ENCODE peak calls at places on chromosomes 16 and 17, in eight cellular contexts. One of them, this sample, is unnamed.

GRCh38 chr16:86761117-86761971 is 183.0 kb downstream of the FOXL1 start:
- DNase-seq in HTR-8/SVneo: peak; percentile 65
- DNase-seq in cardiac fibroblast: peak; percentile 82
- DNase-seq in stimulated activated naive CD8-positive, alpha-beta T cell treated with anti-CD3 and anti-CD28 coated beads, Interleukin-15, amount 100 ng/mL, for 72 hours: peak; percentile 47
- DNase-seq in A549: peak; percentile 62
- DNase-seq in stimulated activated CD8-positive, alpha-beta memory T cell treated with anti-CD3 and anti-CD28 coated beads, Interleukin-12 subunit alpha, Interleukin-12 subunit beta, amount 100 ng/mL, for 4 hours: no peak
- DNase-seq in ACHN: peak; percentile 71
- DNase-seq in uterus: no peak
- DNase-seq in this sample: peak; percentile 59

GRCh38 chr16:48583075-48584065 is 26.6 kb downstream of the N4BP1 start:
- DNase-seq in HTR-8/SVneo: no peak
- DNase-seq in cardiac fibroblast: peak; percentile 38
- DNase-seq in stimulated activated naive CD8-positive, alpha-beta T cell treated with anti-CD3 and anti-CD28 coated beads, Interleukin-15, amount 100 ng/mL, for 72 hours: no peak
- DNase-seq in A549: no peak
- DNase-seq in stimulated activated CD8-positive, alpha-beta memory T cell treated with anti-CD3 and anti-CD28 coated beads, Interleukin-12 subunit alpha, Interleukin-12 subunit beta, amount 100 ng/mL, for 4 hours: no peak
- DNase-seq in ACHN: no peak
- DNase-seq in uterus: no peak
- DNase-seq in this sample: no peak

GRCh38 chr17:79834575-79835469 is 4.4 kb downstream of the CBX4 start:
- DNase-seq in HTR-8/SVneo: no peak
- DNase-seq in cardiac fibroblast: no peak
- DNase-seq in stimulated activated naive CD8-positive, alpha-beta T cell treated with anti-CD3 and anti-CD28 coated beads, Interleukin-15, amount 100 ng/mL, for 72 hours: no peak
- DNase-seq in A549: no peak
- DNase-seq in stimulated activated CD8-positive, alpha-beta memory T cell treated with anti-CD3 and anti-CD28 coated beads, Interleukin-12 subunit alpha, Interleukin-12 subunit beta, amount 100 ng/mL, for 4 hours: no peak
- DNase-seq in ACHN: peak; percentile 31
- DNase-seq in uterus: no peak
- DNase-seq in this sample: no peak

GRCh38 chr16:17470871-17471744 is at the start of gene XYLT1:
- DNase-seq in HTR-8/SVneo: no peak
- DNase-seq in cardiac fibroblast: peak; percentile 97
- DNase-seq in stimulated activated naive CD8-positive, alpha-beta T cell treated with anti-CD3 and anti-CD28 coated beads, Interleukin-15, amount 100 ng/mL, for 72 hours: no peak
- DNase-seq in A549: peak; percentile 25
- DNase-seq in stimulated activated CD8-positive, alpha-beta memory T cell treated with anti-CD3 and anti-CD28 coated beads, Interleukin-12 subunit alpha, Interleukin-12 subunit beta, amount 100 ng/mL, for 4 hours: no peak
- DNase-seq in ACHN: peak; percentile 7
- DNase-seq in uterus: peak; percentile 90
- DNase-seq in this sample: peak; percentile 62

GRCh38 chr16:4945560-4946502 is 8.9 kb upstream of the PPL start:
- DNase-seq in HTR-8/SVneo: peak; percentile 79
- DNase-seq in cardiac fibroblast: peak; percentile 18
- DNase-seq in stimulated activated naive CD8-positive, alpha-beta T cell treated with anti-CD3 and anti-CD28 coated beads, Interleukin-15, amount 100 ng/mL, for 72 hours: no peak
- DNase-seq in A549: peak; percentile 74
- DNase-seq in stimulated activated CD8-positive, alpha-beta memory T cell treated with anti-CD3 and anti-CD28 coated beads, Interleukin-12 subunit alpha, Interleukin-12 subunit beta, amount 100 ng/mL, for 4 hours: no peak
- DNase-seq in ACHN: peak; percentile 78
- DNase-seq in uterus: peak; percentile 53
- DNase-seq in this sample: peak; percentile 83

GRCh38 chr17:48052956-48053757 is 5.0 kb downstream of the NFE2L1 start:
- DNase-seq in HTR-8/SVneo: no peak
- DNase-seq in cardiac fibroblast: peak; percentile 50
- DNase-seq in stimulated activated naive CD8-positive, alpha-beta T cell treated with anti-CD3 and anti-CD28 coated beads, Interleukin-15, amount 100 ng/mL, for 72 hours: no peak
- DNase-seq in A549: no peak
- DNase-seq in stimulated activated CD8-positive, alpha-beta memory T cell treated with anti-CD3 and anti-CD28 coated beads, Interleukin-12 subunit alpha, Interleukin-12 subunit beta, amount 100 ng/mL, for 4 hours: no peak
- DNase-seq in ACHN: no peak
- DNase-seq in uterus: peak; percentile 83
- DNase-seq in this sample: no peak

GRCh38 chr17:19016881-19017280 is 12.3 kb upstream of the FAM83G start:
- DNase-seq in HTR-8/SVneo: no peak
- DNase-seq in cardiac fibroblast: no peak
- DNase-seq in stimulated activated naive CD8-positive, alpha-beta T cell treated with anti-CD3 and anti-CD28 coated beads, Interleukin-15, amount 100 ng/mL, for 72 hours: no peak
- DNase-seq in A549: no peak
- DNase-seq in stimulated activated CD8-positive, alpha-beta memory T cell treated with anti-CD3 and anti-CD28 coated beads, Interleukin-12 subunit alpha, Interleukin-12 subunit beta, amount 100 ng/mL, for 4 hours: no peak
- DNase-seq in ACHN: no peak
- DNase-seq in uterus: no peak
- DNase-seq in this sample: peak; percentile 57

GRCh38 chr17:59848778-59849177 is 44.0 kb downstream of the TUBD1 start:
- DNase-seq in HTR-8/SVneo: no peak
- DNase-seq in cardiac fibroblast: peak; percentile 77
- DNase-seq in stimulated activated naive CD8-positive, alpha-beta T cell treated with anti-CD3 and anti-CD28 coated beads, Interleukin-15, amount 100 ng/mL, for 72 hours: peak; percentile 88
- DNase-seq in A549: no peak
- DNase-seq in stimulated activated CD8-positive, alpha-beta memory T cell treated with anti-CD3 and anti-CD28 coated beads, Interleukin-12 subunit alpha, Interleukin-12 subunit beta, amount 100 ng/mL, for 4 hours: no peak
- DNase-seq in ACHN: no peak
- DNase-seq in uterus: peak; percentile 74
- DNase-seq in this sample: peak; percentile 92

GRCh38 chr17:67194134-67194533 is 50.9 kb downstream of the HELZ start:
- DNase-seq in HTR-8/SVneo: peak; percentile 70
- DNase-seq in cardiac fibroblast: peak; percentile 14
- DNase-seq in stimulated activated naive CD8-positive, alpha-beta T cell treated with anti-CD3 and anti-CD28 coated beads, Interleukin-15, amount 100 ng/mL, for 72 hours: no peak
- DNase-seq in A549: peak; percentile 17
- DNase-seq in stimulated activated CD8-positive, alpha-beta memory T cell treated with anti-CD3 and anti-CD28 coated beads, Interleukin-12 subunit alpha, Interleukin-12 subunit beta, amount 100 ng/mL, for 4 hours: no peak
- DNase-seq in ACHN: peak; percentile 60
- DNase-seq in uterus: no peak
- DNase-seq in this sample: no peak

GRCh38 chr16:27879601-27880247 is 183.8 kb downstream of the GSG1L start:
- DNase-seq in HTR-8/SVneo: no peak
- DNase-seq in cardiac fibroblast: no peak
- DNase-seq in stimulated activated naive CD8-positive, alpha-beta T cell treated with anti-CD3 and anti-CD28 coated beads, Interleukin-15, amount 100 ng/mL, for 72 hours: no peak
- DNase-seq in A549: no peak
- DNase-seq in stimulated activated CD8-positive, alpha-beta memory T cell treated with anti-CD3 and anti-CD28 coated beads, Interleukin-12 subunit alpha, Interleukin-12 subunit beta, amount 100 ng/mL, for 4 hours: no peak
- DNase-seq in ACHN: no peak
- DNase-seq in uterus: no peak
- DNase-seq in this sample: no peak

GRCh38 chr17:81837641-81838040 is 2.8 kb upstream of the PPP1R27 start:
- DNase-seq in HTR-8/SVneo: no peak
- DNase-seq in cardiac fibroblast: no peak
- DNase-seq in stimulated activated naive CD8-positive, alpha-beta T cell treated with anti-CD3 and anti-CD28 coated beads, Interleukin-15, amount 100 ng/mL, for 72 hours: no peak
- DNase-seq in A549: no peak
- DNase-seq in stimulated activated CD8-positive, alpha-beta memory T cell treated with anti-CD3 and anti-CD28 coated beads, Interleukin-12 subunit alpha, Interleukin-12 subunit beta, amount 100 ng/mL, for 4 hours: no peak
- DNase-seq in ACHN: no peak
- DNase-seq in uterus: no peak
- DNase-seq in this sample: no peak

GRCh38 chr16:81675662-81676535 is 103.2 kb upstream of the PLCG2 start:
- DNase-seq in HTR-8/SVneo: no peak
- DNase-seq in cardiac fibroblast: no peak
- DNase-seq in stimulated activated naive CD8-positive, alpha-beta T cell treated with anti-CD3 and anti-CD28 coated beads, Interleukin-15, amount 100 ng/mL, for 72 hours: no peak
- DNase-seq in A549: no peak
- DNase-seq in stimulated activated CD8-positive, alpha-beta memory T cell treated with anti-CD3 and anti-CD28 coated beads, Interleukin-12 subunit alpha, Interleukin-12 subunit beta, amount 100 ng/mL, for 4 hours: no peak
- DNase-seq in ACHN: no peak
- DNase-seq in uterus: no peak
- DNase-seq in this sample: no peak

This sample was measured in left lung.